ENCODE peak calls at places on chromosomes 16 and 17, in seven cellular contexts. One of them, this sample, is unnamed.

GRCh38 chr16:12583237-12583897 is 220.3 kb downstream of the CPPED1 start:
- DNase-seq in H1: no peak
- DNase-seq in HL-60: no peak
- DNase-seq in suprapubic skin: peak
- DNase-seq in GM23338: no peak
- DNase-seq in breast epithelium: peak
- DNase-seq in stomach: no peak
- DNase-seq in this sample: no peak

GRCh38 chr16:14303182-14303618 is 232.1 kb downstream of the MRTFB start:
- DNase-seq in HL-60: no peak
- DNase-seq in breast epithelium: no peak
- DNase-seq in stomach: no peak
- DNase-seq in GM23338: peak
- DNase-seq in H1: no peak
- DNase-seq in suprapubic skin: no peak
- DNase-seq in this sample: no peak

GRCh38 chr16:67842509-67843342 is 606 bp downstream of the THAP11 start:
- DNase-seq in breast epithelium: no peak
- DNase-seq in HL-60: peak
- DNase-seq in stomach: peak
- DNase-seq in suprapubic skin: peak
- DNase-seq in H1: peak
- DNase-seq in GM23338: peak
- DNase-seq in this sample: no peak

GRCh38 chr17:48747445-48748363 is 19.2 kb upstream of the HOXB13 start:
- DNase-seq in GM23338: peak
- DNase-seq in H1: peak
- DNase-seq in breast epithelium: no peak
- DNase-seq in stomach: no peak
- DNase-seq in HL-60: no peak
- DNase-seq in suprapubic skin: no peak
- DNase-seq in this sample: no peak

GRCh38 chr17:50916708-50917417 is 50.7 kb upstream of the TOB1 start:
- DNase-seq in H1: no peak
- DNase-seq in GM23338: no peak
- DNase-seq in suprapubic skin: no peak
- DNase-seq in breast epithelium: no peak
- DNase-seq in HL-60: no peak
- DNase-seq in stomach: no peak
- DNase-seq in this sample: no peak

GRCh38 chr17:44044092-44044491 is 22.4 kb downstream of the LSM12 start:
- DNase-seq in H1: no peak
- DNase-seq in suprapubic skin: no peak
- DNase-seq in stomach: no peak
- DNase-seq in GM23338: no peak
- DNase-seq in breast epithelium: no peak
- DNase-seq in HL-60: no peak
- DNase-seq in this sample: no peak

GRCh38 chr16:50526796-50527195 is 21.4 kb upstream of the NKD1 start:
- DNase-seq in HL-60: no peak
- DNase-seq in stomach: no peak
- DNase-seq in breast epithelium: no peak
- DNase-seq in suprapubic skin: no peak
- DNase-seq in GM23338: no peak
- DNase-seq in H1: peak
- DNase-seq in this sample: no peak

GRCh38 chr16:75029854-75030253 is 31.0 kb downstream of the ZNRF1 start:
- DNase-seq in breast epithelium: no peak
- DNase-seq in suprapubic skin: no peak
- DNase-seq in HL-60: no peak
- DNase-seq in GM23338: no peak
- DNase-seq in stomach: no peak
- DNase-seq in H1: no peak
- DNase-seq in this sample: no peak

GRCh38 chr17:81902023-81902652 is at the start of gene NPB:
- DNase-seq in breast epithelium: no peak
- DNase-seq in H1: peak
- DNase-seq in suprapubic skin: no peak
- DNase-seq in stomach: peak
- DNase-seq in GM23338: peak
- DNase-seq in HL-60: no peak
- DNase-seq in this sample: no peak

GRCh38 chr17:17685775-17686291 is 4.6 kb downstream of the RAI1 start:
- DNase-seq in stomach: peak
- DNase-seq in HL-60: no peak
- DNase-seq in H1: no peak
- DNase-seq in breast epithelium: no peak
- DNase-seq in suprapubic skin: no peak
- DNase-seq in GM23338: peak
- DNase-seq in this sample: no peak

GRCh38 chr16:57043248-57043647 is 49.1 kb upstream of the CPNE2 start:
- DNase-seq in suprapubic skin: no peak
- DNase-seq in H1: no peak
- DNase-seq in GM23338: no peak
- DNase-seq in HL-60: peak
- DNase-seq in breast epithelium: no peak
- DNase-seq in stomach: no peak
- DNase-seq in this sample: no peak

GRCh38 chr16:25257956-25258855 is 561 bp upstream of the ZKSCAN2 start:
- DNase-seq in H1: peak
- DNase-seq in suprapubic skin: peak
- DNase-seq in stomach: peak
- DNase-seq in breast epithelium: peak
- DNase-seq in GM23338: peak
- DNase-seq in HL-60: peak
- DNase-seq in this sample: peak

GRCh38 chr16:369866-370436 is 387 bp downstream of the MRPL28 start:
- DNase-seq in HL-60: no peak
- DNase-seq in stomach: peak
- DNase-seq in suprapubic skin: peak
- DNase-seq in breast epithelium: no peak
- DNase-seq in H1: peak
- DNase-seq in GM23338: peak
- DNase-seq in this sample: no peak

GRCh38 chr17:75816693-75817092 is 27.5 kb downstream of the UNC13D start:
- DNase-seq in stomach: no peak
- DNase-seq in breast epithelium: no peak
- DNase-seq in suprapubic skin: peak
- DNase-seq in GM23338: no peak
- DNase-seq in HL-60: no peak
- DNase-seq in H1: no peak
- DNase-seq in this sample: no peak

GRCh38 chr17:10447035-10447931 is 22.1 kb downstream of the MYH4 start:
- DNase-seq in H1: no peak
- DNase-seq in HL-60: no peak
- DNase-seq in suprapubic skin: no peak
- DNase-seq in stomach: no peak
- DNase-seq in GM23338: no peak
- DNase-seq in breast epithelium: no peak
- DNase-seq in this sample: no peak

GRCh38 chr16:24875466-24875865 is 29.7 kb downstream of the SLC5A11 start:
- DNase-seq in GM23338: no peak
- DNase-seq in HL-60: no peak
- DNase-seq in H1: no peak
- DNase-seq in stomach: no peak
- DNase-seq in suprapubic skin: no peak
- DNase-seq in breast epithelium: no peak
- DNase-seq in this sample: no peak

GRCh38 chr17:45098869-45099616 is 33.3 kb downstream of the PLCD3 start:
- DNase-seq in HL-60: peak
- DNase-seq in suprapubic skin: peak
- DNase-seq in GM23338: peak
- DNase-seq in stomach: peak
- DNase-seq in breast epithelium: peak
- DNase-seq in H1: peak
- DNase-seq in this sample: peak

GRCh38 chr17:50476545-50477315 is 1.9 kb upstream of the RSAD1 start:
- DNase-seq in GM23338: no peak
- DNase-seq in breast epithelium: no peak
- DNase-seq in HL-60: no peak
- DNase-seq in suprapubic skin: no peak
- DNase-seq in stomach: no peak
- DNase-seq in H1: no peak
- DNase-seq in this sample: no peak

GRCh38 chr17:66287911-66288310 is 14.5 kb upstream of the PRKCA start:
- DNase-seq in suprapubic skin: no peak
- DNase-seq in GM23338: no peak
- DNase-seq in H1: no peak
- DNase-seq in stomach: no peak
- DNase-seq in HL-60: no peak
- DNase-seq in breast epithelium: no peak
- DNase-seq in this sample: no peak

GRCh38 chr16:47574091-47575054 is 113.2 kb downstream of the PHKB start:
- DNase-seq in stomach: no peak
- DNase-seq in HL-60: no peak
- DNase-seq in H1: no peak
- DNase-seq in GM23338: peak
- DNase-seq in suprapubic skin: no peak
- DNase-seq in breast epithelium: no peak
- DNase-seq in this sample: no peak

DNA sequence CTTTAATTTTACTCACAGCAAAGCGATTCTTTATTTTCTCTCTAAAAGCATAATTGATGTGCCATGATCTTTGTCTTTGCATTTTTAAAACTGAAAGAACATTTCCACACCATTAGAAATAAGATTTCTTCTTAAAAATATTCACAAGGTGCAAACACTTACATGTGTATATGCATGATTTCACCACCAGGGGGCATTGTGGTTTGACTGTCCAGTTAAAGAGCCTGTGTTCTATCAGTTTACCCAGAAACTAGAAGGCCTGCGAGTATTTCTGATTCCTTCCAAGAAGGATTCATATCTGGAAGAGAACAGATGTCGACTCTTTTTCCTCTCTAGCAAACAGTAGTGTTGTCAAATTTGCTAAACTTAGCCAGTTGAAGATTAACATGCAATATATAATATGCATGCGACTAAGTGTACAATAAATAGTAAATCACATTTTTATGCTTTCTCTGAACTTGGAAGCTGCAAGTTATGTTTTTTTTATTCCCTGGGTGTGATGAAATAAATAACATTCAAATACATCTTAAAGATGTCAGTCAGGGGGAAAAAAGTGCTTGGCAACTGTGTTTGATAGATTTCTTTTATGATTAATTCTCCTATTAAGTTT is 404.2 kb downstream of the WWOX start:
- DNase-seq in HL-60: peak
- DNase-seq in stomach: peak
- DNase-seq in suprapubic skin: no peak
- DNase-seq in GM23338: peak
- DNase-seq in H1: no peak
- DNase-seq in breast epithelium: no peak
- DNase-seq in this sample: peak
- TF ChIP-seq POLR2AphosphoS5 in HL-60: no peak
- TF ChIP-seq POLR2AphosphoS5 in stomach: no peak
- TF ChIP-seq POLR2AphosphoS5 in suprapubic skin: no peak
- TF ChIP-seq POLR2AphosphoS5 in GM23338: no peak
- TF ChIP-seq POLR2AphosphoS5 in H1: no peak
- TF ChIP-seq POLR2AphosphoS5 in breast epithelium: no peak
- TF ChIP-seq POLR2AphosphoS5 in this sample: no peak

GRCh38 chr17:33469911-33470310 is 176.8 kb upstream of the ASIC2 start:
- DNase-seq in HL-60: no peak
- DNase-seq in H1: no peak
- DNase-seq in stomach: no peak
- DNase-seq in suprapubic skin: no peak
- DNase-seq in GM23338: no peak
- DNase-seq in breast epithelium: no peak
- DNase-seq in this sample: no peak
- H3K27ac ChIP-seq in HL-60: no peak
- H3K27ac ChIP-seq in H1: no peak
- H3K27ac ChIP-seq in stomach: no peak
- H3K27ac ChIP-seq in suprapubic skin: no peak
- H3K27ac ChIP-seq in GM23338: no peak
- H3K27ac ChIP-seq in breast epithelium: no peak
- H3K27ac ChIP-seq in this sample: no peak

GRCh38 chr17:28571255-28572122 is at the start of gene PIGS:
- DNase-seq in suprapubic skin: peak
- DNase-seq in HL-60: peak
- DNase-seq in breast epithelium: peak
- DNase-seq in GM23338: peak
- DNase-seq in H1: peak
- DNase-seq in stomach: peak
- DNase-seq in this sample: peak

GRCh38 chr17:28573521-28573920 is 2.2 kb upstream of the PIGS start:
- DNase-seq in stomach: no peak
- DNase-seq in H1: no peak
- DNase-seq in HL-60: no peak
- DNase-seq in breast epithelium: no peak
- DNase-seq in suprapubic skin: no peak
- DNase-seq in GM23338: no peak
- DNase-seq in this sample: no peak

GRCh38 chr17:28573966-28574480 is 2.7 kb downstream of the ALDOC start:
- DNase-seq in HL-60: no peak
- DNase-seq in stomach: no peak
- DNase-seq in suprapubic skin: no peak
- DNase-seq in H1: no peak
- DNase-seq in GM23338: no peak
- DNase-seq in breast epithelium: no peak
- DNase-seq in this sample: no peak

GRCh38 chr17:28570716-28571254 is 539 bp downstream of the PIGS start:
- DNase-seq in H1: peak
- DNase-seq in breast epithelium: no peak
- DNase-seq in stomach: no peak
- DNase-seq in suprapubic skin: no peak
- DNase-seq in HL-60: peak
- DNase-seq in GM23338: peak
- DNase-seq in this sample: no peak

GRCh38 chr17:28572294-28573099 is 1.2 kb upstream of the PIGS start:
- DNase-seq in suprapubic skin: no peak
- DNase-seq in GM23338: no peak
- DNase-seq in breast epithelium: no peak
- DNase-seq in H1: no peak
- DNase-seq in HL-60: no peak
- DNase-seq in stomach: no peak
- DNase-seq in this sample: no peak
- TF ChIP-seq POLR2AphosphoS5 in suprapubic skin: no peak
- TF ChIP-seq POLR2AphosphoS5 in GM23338: no peak
- TF ChIP-seq POLR2AphosphoS5 in breast epithelium: no peak
- TF ChIP-seq POLR2AphosphoS5 in H1: no peak
- TF ChIP-seq POLR2AphosphoS5 in HL-60: no peak
- TF ChIP-seq POLR2AphosphoS5 in stomach: no peak
- TF ChIP-seq POLR2AphosphoS5 in this sample: no peak

GRCh38 chr16:65658339-65659275 is 536.7 kb upstream of the CDH11 start:
- DNase-seq in breast epithelium: no peak
- DNase-seq in stomach: no peak
- DNase-seq in H1: no peak
- DNase-seq in GM23338: peak
- DNase-seq in suprapubic skin: peak
- DNase-seq in HL-60: peak
- DNase-seq in this sample: no peak

GRCh38 chr16:65662236-65662635 is 540.4 kb upstream of the CDH11 start:
- DNase-seq in stomach: no peak
- DNase-seq in H1: no peak
- DNase-seq in HL-60: no peak
- DNase-seq in GM23338: no peak
- DNase-seq in breast epithelium: no peak
- DNase-seq in suprapubic skin: no peak
- DNase-seq in this sample: no peak

GRCh38 chr16:65657556-65657955 is 535.7 kb upstream of the CDH11 start:
- DNase-seq in suprapubic skin: no peak
- DNase-seq in GM23338: no peak
- DNase-seq in stomach: no peak
- DNase-seq in H1: no peak
- DNase-seq in breast epithelium: no peak
- DNase-seq in HL-60: no peak
- DNase-seq in this sample: no peak

GRCh38 chr16:65661451-65661850 is 539.6 kb upstream of the CDH11 start:
- DNase-seq in GM23338: no peak
- DNase-seq in breast epithelium: no peak
- DNase-seq in H1: no peak
- DNase-seq in stomach: no peak
- DNase-seq in suprapubic skin: no peak
- DNase-seq in HL-60: no peak
- DNase-seq in this sample: no peak

GRCh38 chr16:65660390-65660789 is 538.5 kb upstream of the CDH11 start:
- DNase-seq in suprapubic skin: no peak
- DNase-seq in GM23338: no peak
- DNase-seq in H1: no peak
- DNase-seq in HL-60: no peak
- DNase-seq in breast epithelium: no peak
- DNase-seq in stomach: no peak
- DNase-seq in this sample: no peak
- H3K27ac ChIP-seq in suprapubic skin: no peak
- H3K27ac ChIP-seq in GM23338: no peak
- H3K27ac ChIP-seq in H1: no peak
- H3K27ac ChIP-seq in HL-60: no peak
- H3K27ac ChIP-seq in breast epithelium: peak
- H3K27ac ChIP-seq in stomach: no peak
- H3K27ac ChIP-seq in this sample: no peak